ENCODE peak calls at places on chromosome X, in six cellular contexts. C is tibial nerve, J is A549, Z is fibroblast of pulmonary artery, B is omental fat pad, G is brain microvascular endothelial cell. T is an unnamed sample.

GRCh38 chrX:107978707-107979307 is 3.4 kb downstream of the TEX13B start:
- DNase-seq in C (no peak), J (peak), Z (peak), B (no peak), G (peak), T (no peak)

GRCh38 chrX:154804957-154805695 is at the start of gene MPP1:
- DNase-seq in C (peak), J (peak), Z (peak), B (no peak), G (peak), T (peak)

GRCh38 chrX:152810403-152810802 is 20.2 kb downstream of the CETN2 start:
- DNase-seq in C (no peak), J (peak), Z (no peak), B (no peak), G (no peak), T (no peak)

GRCh38 chrX:103254171-103254824 is 657 bp downstream of the TCEAL8 start:
- DNase-seq in C (no peak), J (peak), Z (peak), B (no peak), G (peak), T (peak)

GRCh38 chrX:96693407-96693806 is 8.8 kb downstream of the DIAPH2 start:
- DNase-seq in C (no peak), J (no peak), Z (no peak), B (no peak), G (no peak), T (no peak)

GRCh38 chrX:72094894-72095293 is 36.8 kb downstream of the RTL5 start:
- DNase-seq in C (no peak), J (no peak), Z (peak), B (no peak), G (peak), T (peak)

GRCh38 chrX:27674491-27674890 is 84.3 kb downstream of the DCAF8L2 start:
- DNase-seq in C (no peak), J (no peak), Z (no peak), B (no peak), G (no peak), T (no peak)

GRCh38 chrX:48794993-48795501 is 6.8 kb upstream of the HDAC6 start:
- DNase-seq in C (no peak), J (peak), Z (peak), B (no peak), G (peak), T (no peak)

GRCh38 chrX:156000361-156000926 is 2.9 kb downstream of the IL9R start:
- DNase-seq in C (no peak), J (no peak), Z (no peak), B (no peak), G (no peak), T (no peak)

DNA sequence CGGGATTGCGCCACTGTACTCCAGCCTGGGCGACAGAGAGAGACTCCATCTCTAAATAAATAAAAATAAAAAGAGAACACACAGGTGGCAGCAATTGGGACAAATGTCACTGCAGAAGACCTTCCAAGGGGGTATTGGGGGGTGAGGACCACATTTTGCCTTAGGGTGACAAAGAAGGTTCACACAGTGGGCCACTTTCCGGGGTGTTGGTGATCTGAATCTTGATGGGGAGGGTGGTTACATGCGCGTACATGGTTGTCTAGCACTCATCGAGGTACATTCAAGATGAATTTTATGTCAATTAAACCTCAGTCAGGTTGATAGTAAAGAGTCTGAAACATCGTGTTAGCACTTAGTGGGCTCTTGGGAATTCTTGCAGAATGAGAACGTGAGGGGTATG is 20.5 kb upstream of the TMSB4X start:
- DNase-seq in C (no peak), J (no peak), Z (no peak), B (no peak), G (no peak), T (no peak)
- TF ChIP-seq CTCF in C (no peak), J (no peak), Z (no peak), B (no peak), G (no peak), T (no peak)

DNA sequence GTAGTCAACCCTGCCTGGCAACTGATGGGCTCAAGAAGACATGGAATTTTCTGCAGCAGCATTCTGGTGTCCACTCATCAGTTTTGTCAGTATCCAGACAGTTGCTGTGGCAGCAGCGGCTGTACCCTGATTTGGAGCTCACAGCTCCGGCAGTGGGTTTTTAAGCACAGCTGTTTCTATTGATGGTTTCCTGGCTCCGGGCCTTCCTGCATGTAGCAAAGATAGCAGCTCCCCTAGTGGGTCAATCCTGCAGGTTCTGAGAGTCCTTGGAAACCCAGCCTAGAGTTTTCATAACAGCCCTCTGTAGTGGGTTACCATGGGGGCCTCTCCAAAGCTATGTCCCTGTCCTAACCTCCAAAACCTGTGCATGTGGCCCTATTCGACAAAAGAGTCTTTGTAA is 84.0 kb upstream of the ATP6AP2 start:
- DNase-seq in C (no peak), J (no peak), Z (peak), B (no peak), G (peak), T (no peak)
- TF ChIP-seq CTCF in C (no peak), J (no peak), Z (peak), B (no peak), G (peak), T (no peak)

GRCh38 chrX:25191403-25191802 is 175.6 kb upstream of the ARX start:
- DNase-seq in C (no peak), J (peak), Z (no peak), B (no peak), G (no peak), T (no peak)
- TF ChIP-seq CTCF in C (no peak), J (peak), Z (no peak), B (no peak), G (peak), T (no peak)

DNA sequence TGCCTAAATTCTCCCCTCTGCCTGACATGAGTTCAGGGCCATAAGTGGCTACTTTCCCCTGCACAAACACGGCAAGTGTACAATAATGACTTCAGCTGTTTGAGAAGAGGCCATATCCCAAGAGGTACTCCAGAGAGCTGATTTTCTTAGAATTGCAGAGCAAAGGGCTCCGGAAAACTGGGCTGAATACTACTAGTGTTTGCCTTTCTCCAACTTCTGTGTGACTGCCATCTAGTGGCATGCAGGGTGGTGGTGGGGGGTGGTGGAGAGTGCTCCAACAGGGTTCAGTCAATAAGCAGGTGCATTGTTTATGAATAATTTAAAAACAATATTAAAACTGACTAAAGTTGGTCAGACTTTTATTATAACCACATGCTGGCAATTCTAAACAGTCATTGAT is 130.0 kb downstream of the CHRDL1 start:
- DNase-seq in C (no peak), J (peak), Z (peak), B (no peak), G (peak), T (no peak)
- TF ChIP-seq CTCF in C (peak), J (peak), Z (peak), B (no peak), G (peak), T (no peak)

GRCh38 chrX:11913001-11913400 is 155.0 kb downstream of the MSL3 start:
- DNase-seq in C (no peak), J (no peak), Z (peak), B (no peak), G (peak), T (no peak)

DNA sequence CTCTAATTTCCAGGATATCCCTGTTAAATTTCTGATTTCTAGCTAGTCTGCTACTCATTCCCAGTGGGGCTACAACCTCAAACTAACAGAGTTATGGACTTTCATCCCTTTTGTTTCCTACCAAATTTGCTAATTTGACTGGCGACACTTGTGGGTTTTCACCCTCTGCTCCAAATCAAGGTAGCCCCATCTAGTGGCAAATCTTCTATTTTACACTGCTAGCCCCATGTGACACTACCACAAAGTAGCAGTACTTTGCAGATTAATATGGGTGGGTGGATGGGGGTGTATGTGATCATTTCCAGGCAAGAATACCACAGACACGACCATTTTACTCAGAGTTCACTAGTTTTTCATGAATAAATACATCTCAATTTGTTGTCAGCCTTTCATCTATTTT is 150.3 kb downstream of the MSL3 start:
- DNase-seq in C (no peak), J (peak), Z (peak), B (no peak), G (peak), T (peak)
- TF ChIP-seq CTCF in C (no peak), J (peak), Z (peak), B (no peak), G (peak), T (no peak)

T was measured in mucosa of descending colon.